ENCODE peak calls at places on chromosome 17, in four cellular contexts. One of them, this sample, is unnamed.

GRCh38 chr17:41750866-41751265 is 16.4 kb upstream of the HAP1 start:
- DNase-seq in H1: no peak
- DNase-seq in K562: no peak
- DNase-seq in HepG2: no peak
- DNase-seq in this sample: no peak

GRCh38 chr17:50483266-50483665 is 4.6 kb downstream of the RSAD1 start:
- DNase-seq in HepG2: no peak
- DNase-seq in H1: no peak
- DNase-seq in K562: no peak
- DNase-seq in this sample: no peak

GRCh38 chr17:79843917-79844815 is 4.9 kb upstream of the CBX4 start:
- DNase-seq in K562: no peak
- DNase-seq in H1: peak
- DNase-seq in HepG2: no peak
- DNase-seq in this sample: no peak

GRCh38 chr17:38358586-38359513 is 7.2 kb downstream of the SOCS7 start:
- DNase-seq in HepG2: peak
- DNase-seq in K562: no peak
- DNase-seq in H1: no peak
- DNase-seq in this sample: no peak

GRCh38 chr17:82957469-82957795 is 117.6 kb upstream of the ZNF750 start:
- DNase-seq in K562: no peak
- DNase-seq in H1: no peak
- DNase-seq in HepG2: no peak
- DNase-seq in this sample: no peak

GRCh38 chr17:79573196-79573929 is 37.5 kb downstream of the RBFOX3 start:
- DNase-seq in H1: no peak
- DNase-seq in HepG2: no peak
- DNase-seq in K562: no peak
- DNase-seq in this sample: no peak

GRCh38 chr17:59600169-59600568 is 19.5 kb upstream of the CLTC start:
- DNase-seq in H1: no peak
- DNase-seq in K562: no peak
- DNase-seq in HepG2: no peak
- DNase-seq in this sample: no peak

GRCh38 chr17:76382803-76383644 is 1.4 kb upstream of the SPHK1 start:
- DNase-seq in H1: peak
- DNase-seq in HepG2: peak
- DNase-seq in K562: peak
- DNase-seq in this sample: no peak

GRCh38 chr17:65027305-65027704 is 29.2 kb downstream of the GNA13 start:
- DNase-seq in K562: peak
- DNase-seq in HepG2: peak
- DNase-seq in H1: no peak
- DNase-seq in this sample: peak

GRCh38 chr17:44137891-44138709 is 3.6 kb upstream of the HROB start:
- DNase-seq in K562: peak
- DNase-seq in HepG2: peak
- DNase-seq in H1: peak
- DNase-seq in this sample: no peak

GRCh38 chr17:7916799-7917198 is 710 bp upstream of the RNF227 start:
- DNase-seq in HepG2: peak
- DNase-seq in K562: no peak
- DNase-seq in H1: no peak
- DNase-seq in this sample: no peak

GRCh38 chr17:17946104-17946503 is 26.1 kb downstream of the TOM1L2 start:
- DNase-seq in H1: no peak
- DNase-seq in K562: no peak
- DNase-seq in HepG2: no peak
- DNase-seq in this sample: no peak

GRCh38 chr17:77186141-77186604 is 45.4 kb downstream of the SEC14L1 start:
- DNase-seq in H1: no peak
- DNase-seq in HepG2: no peak
- DNase-seq in K562: no peak
- DNase-seq in this sample: no peak

GRCh38 chr17:50708050-50709000 is 611 bp upstream of the ANKRD40 start:
- DNase-seq in K562: no peak
- DNase-seq in HepG2: no peak
- DNase-seq in H1: no peak
- DNase-seq in this sample: peak

GRCh38 chr17:3690094-3690715 is 5.8 kb downstream of the P2RX5 start:
- DNase-seq in HepG2: no peak
- DNase-seq in H1: peak
- DNase-seq in K562: no peak
- DNase-seq in this sample: no peak

GRCh38 chr17:15456972-15457722 is 10.3 kb downstream of the CDRT4 start:
- DNase-seq in K562: no peak
- DNase-seq in HepG2: peak
- DNase-seq in H1: no peak
- DNase-seq in this sample: no peak

GRCh38 chr17:8465381-8466158 is 29.9 kb downstream of the NDEL1 start:
- DNase-seq in HepG2: no peak
- DNase-seq in H1: no peak
- DNase-seq in K562: no peak
- DNase-seq in this sample: no peak

GRCh38 chr17:50769884-50770283 is 2.6 kb upstream of the ANKRD40CL start:
- DNase-seq in K562: no peak
- DNase-seq in HepG2: no peak
- DNase-seq in H1: peak
- DNase-seq in this sample: no peak

GRCh38 chr17:75877752-75878173 is 618 bp downstream of the TRIM47 start:
- DNase-seq in K562: peak
- DNase-seq in H1: peak
- DNase-seq in HepG2: peak
- DNase-seq in this sample: no peak

GRCh38 chr17:53892222-53892621 is 69.5 kb downstream of the KIF2B start:
- DNase-seq in HepG2: no peak
- DNase-seq in K562: no peak
- DNase-seq in H1: no peak
- DNase-seq in this sample: no peak

GRCh38 chr17:15081008-15081407 is 184.1 kb downstream of the PMP22 start:
- DNase-seq in HepG2: no peak
- DNase-seq in K562: no peak
- DNase-seq in H1: no peak
- DNase-seq in this sample: no peak

GRCh38 chr17:74592087-74592990 is at the start of gene CD300LD:
- DNase-seq in K562: no peak
- DNase-seq in H1: no peak
- DNase-seq in HepG2: no peak
- DNase-seq in this sample: no peak

GRCh38 chr17:17445925-17446665 is 30.7 kb upstream of the MED9 start:
- DNase-seq in K562: no peak
- DNase-seq in H1: no peak
- DNase-seq in HepG2: peak
- DNase-seq in this sample: no peak

GRCh38 chr17:78474631-78475146 is 96.2 kb downstream of the PGS1 start:
- DNase-seq in K562: no peak
- DNase-seq in HepG2: no peak
- DNase-seq in H1: no peak
- DNase-seq in this sample: peak

GRCh38 chr17:76014925-76015261 is 12.2 kb downstream of the EVPL start:
- DNase-seq in K562: peak
- DNase-seq in H1: no peak
- DNase-seq in HepG2: no peak
- DNase-seq in this sample: no peak

GRCh38 chr17:41352597-41353366 is 2.2 kb upstream of the KRT33A start:
- DNase-seq in H1: no peak
- DNase-seq in K562: no peak
- DNase-seq in HepG2: no peak
- DNase-seq in this sample: no peak

GRCh38 chr17:74568116-74568873 is 986 bp upstream of the CD300H start:
- DNase-seq in K562: no peak
- DNase-seq in H1: no peak
- DNase-seq in HepG2: no peak
- DNase-seq in this sample: no peak

DNA sequence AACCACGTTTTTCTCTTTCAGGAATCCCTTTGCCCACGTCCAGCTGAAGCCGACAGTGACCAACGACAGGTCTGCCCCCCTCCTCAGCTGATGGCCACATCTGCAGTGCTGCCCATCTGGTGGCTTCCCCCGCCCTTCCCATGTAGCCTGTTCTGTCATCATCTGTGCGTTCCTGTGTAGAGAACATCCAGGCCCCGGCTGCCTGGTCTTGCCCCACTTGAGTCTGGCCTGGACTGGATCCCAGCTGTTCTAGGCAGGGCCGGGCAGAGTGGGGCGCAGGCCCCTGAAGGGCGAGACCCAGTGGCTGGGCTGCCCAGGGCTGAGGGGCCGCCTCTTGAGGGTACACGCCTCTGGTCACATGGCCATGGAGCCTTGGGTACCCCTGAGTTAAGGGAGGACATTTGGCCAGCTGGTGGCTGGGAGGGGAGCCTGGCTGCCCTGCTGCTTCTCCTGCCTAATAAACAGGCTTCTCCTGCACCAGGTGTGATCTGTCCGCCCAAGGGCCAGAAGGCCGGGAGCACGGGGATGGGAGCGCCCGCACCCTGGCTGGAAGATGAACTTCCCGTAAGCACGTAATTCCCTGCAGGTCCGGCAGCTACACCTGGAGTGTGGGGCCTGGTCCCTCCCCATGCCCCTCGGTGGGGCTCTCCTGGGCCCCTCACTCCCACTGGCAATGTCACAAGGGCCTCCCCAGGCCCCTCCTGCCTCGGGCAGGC is 49.4 kb upstream of the PVALEF start:
- DNase-seq in HepG2: no peak
- DNase-seq in K562: no peak
- DNase-seq in H1: no peak
- DNase-seq in this sample: no peak
- TF ChIP-seq USF2 in HepG2: no peak
- TF ChIP-seq USF2 in K562: no peak
- TF ChIP-seq USF2 in H1: no peak
- TF ChIP-seq USF2 in this sample: no peak

GRCh38 chr17:6506679-6507231 is 49.6 kb downstream of the PITPNM3 start:
- DNase-seq in H1: no peak
- DNase-seq in HepG2: no peak
- DNase-seq in K562: no peak
- DNase-seq in this sample: no peak

GRCh38 chr17:6508026-6508425 is 48.3 kb downstream of the PITPNM3 start:
- DNase-seq in H1: no peak
- DNase-seq in K562: no peak
- DNase-seq in HepG2: no peak
- DNase-seq in this sample: no peak

GRCh38 chr17:6509295-6509771 is 47.0 kb downstream of the PITPNM3 start:
- DNase-seq in K562: peak
- DNase-seq in H1: no peak
- DNase-seq in HepG2: no peak
- DNase-seq in this sample: no peak

GRCh38 chr17:6508519-6509294 is 47.6 kb downstream of the PITPNM3 start:
- DNase-seq in HepG2: no peak
- DNase-seq in H1: no peak
- DNase-seq in K562: no peak
- DNase-seq in this sample: no peak

DNA sequence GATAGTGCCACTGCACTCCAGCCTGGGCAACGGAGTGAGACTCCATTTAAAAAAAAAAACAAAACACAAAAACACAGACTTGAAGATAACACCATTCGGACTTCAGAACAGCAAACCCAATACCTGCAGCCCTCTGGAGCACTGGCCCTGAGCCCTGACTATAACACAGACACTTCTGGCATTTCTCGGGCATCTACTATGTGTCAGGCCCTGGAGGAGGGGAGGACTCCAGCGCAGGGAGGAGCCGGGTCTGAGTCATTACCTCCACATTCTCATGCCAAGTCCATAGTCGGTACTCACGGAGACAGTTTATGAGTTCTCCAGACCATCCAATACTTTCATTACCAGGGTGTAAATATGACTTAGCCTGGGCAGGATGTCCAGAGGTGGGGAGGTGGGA is 48.8 kb downstream of the PITPNM3 start:
- DNase-seq in K562: no peak
- DNase-seq in HepG2: no peak
- DNase-seq in H1: no peak
- DNase-seq in this sample: no peak
- TF ChIP-seq CBX5 in K562: no peak
- TF ChIP-seq CBX5 in HepG2: no peak
- TF ChIP-seq CBX5 in H1: no peak
- TF ChIP-seq CBX5 in this sample: no peak

DNA sequence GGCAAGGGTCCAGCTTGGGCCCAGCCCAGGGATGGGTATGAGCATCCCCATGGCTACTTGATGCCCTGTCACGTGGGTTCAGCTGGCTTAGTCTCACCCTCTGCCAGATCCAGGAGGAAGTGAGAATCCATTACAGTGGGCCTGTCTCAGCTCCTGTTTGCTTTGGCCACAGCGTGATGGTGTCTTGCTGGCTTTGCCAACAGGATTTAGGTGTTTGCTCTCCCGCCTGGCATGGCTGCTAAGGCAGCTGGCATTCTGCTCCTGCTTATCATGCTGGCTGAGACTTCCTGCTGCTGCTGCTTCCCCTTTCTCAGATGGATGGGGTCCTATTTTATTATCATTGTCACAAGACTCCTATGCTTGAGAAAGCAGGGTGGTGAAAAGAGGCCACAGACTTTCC is 28.3 kb upstream of the HOXB13 start:
- DNase-seq in HepG2: no peak
- DNase-seq in H1: no peak
- DNase-seq in K562: no peak
- DNase-seq in this sample: no peak
- TF ChIP-seq USF2 in HepG2: no peak
- TF ChIP-seq USF2 in H1: no peak
- TF ChIP-seq USF2 in K562: no peak
- TF ChIP-seq USF2 in this sample: no peak

GRCh38 chr17:21539146-21539545 is 153.2 kb upstream of the KCNJ18 start:
- DNase-seq in K562: no peak
- DNase-seq in HepG2: no peak
- DNase-seq in H1: no peak
- DNase-seq in this sample: no peak
- TF ChIP-seq CBX5 in K562: no peak
- TF ChIP-seq CBX5 in HepG2: no peak
- TF ChIP-seq CBX5 in H1: no peak
- TF ChIP-seq CBX5 in this sample: no peak

GRCh38 chr17:81334419-81334896 is 39.4 kb upstream of the SLC38A10 start:
- DNase-seq in HepG2: no peak
- DNase-seq in K562: no peak
- DNase-seq in H1: no peak
- DNase-seq in this sample: no peak
- TF ChIP-seq USF2 in HepG2: no peak
- TF ChIP-seq USF2 in K562: no peak
- TF ChIP-seq USF2 in H1: no peak
- TF ChIP-seq USF2 in this sample: no peak

DNA sequence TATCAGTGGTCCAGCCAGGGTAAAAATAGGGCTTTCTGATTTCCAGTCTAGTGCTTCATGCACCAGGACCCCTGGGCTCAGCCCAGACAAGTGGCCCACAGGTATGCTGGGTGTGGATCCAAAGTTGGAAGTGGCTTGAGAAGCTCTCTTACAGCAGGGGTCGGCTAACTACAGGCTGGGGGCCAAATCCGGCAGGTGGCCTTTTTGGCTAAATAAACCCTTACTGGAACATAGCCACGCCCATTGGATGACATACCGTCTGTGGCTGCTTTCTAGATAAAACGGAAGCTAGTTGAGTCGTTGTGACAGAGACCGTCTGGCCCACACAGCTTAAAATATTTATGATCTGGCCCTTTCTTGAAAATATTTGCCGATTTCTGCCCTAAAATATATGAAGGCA is 119.0 kb upstream of the CDC42EP4 start:
- DNase-seq in HepG2: no peak
- DNase-seq in H1: no peak
- DNase-seq in K562: no peak
- DNase-seq in this sample: no peak
- TF ChIP-seq CBX5 in HepG2: no peak
- TF ChIP-seq CBX5 in H1: no peak
- TF ChIP-seq CBX5 in K562: no peak
- TF ChIP-seq CBX5 in this sample: no peak

GRCh38 chr17:70144260-70144846 is 25.0 kb upstream of the KCNJ2 start:
- DNase-seq in H1: no peak
- DNase-seq in K562: no peak
- DNase-seq in HepG2: peak
- DNase-seq in this sample: no peak
- TF ChIP-seq USF2 in H1: no peak
- TF ChIP-seq USF2 in K562: no peak
- TF ChIP-seq USF2 in HepG2: no peak
- TF ChIP-seq USF2 in this sample: no peak